ENCODE peak calls at places on chromosomes 2 and 18, in six cellular contexts. K is ureter, C is T-helper 17 cell, N is EH, Q is neural progenitor cell, I is fibroblast of the aortic adventitia. V is an unnamed sample.

GRCh38 chr18:58400337-58400885 is 228.5 kb downstream of the ALPK2 start:
- DNase-seq in N (peak; percentile 54), K (no peak), Q (no peak), I (no peak), C (no peak), V (no peak)

GRCh38 chr2:46200861-46201605 is 96.2 kb upstream of the EPAS1 start:
- DNase-seq in N (no peak), C (no peak), Q (no peak), K (no peak), I (no peak), V (no peak)

GRCh38 chr2:70974592-70974991 is 3.8 kb upstream of the ANKRD53 start:
- DNase-seq in Q (no peak), K (no peak), I (no peak), C (no peak), N (no peak), V (no peak)

GRCh38 chr2:20509766-20510490 is 63.1 kb downstream of the RHOB start:
- DNase-seq in Q (peak; percentile 87), K (peak; percentile 56), I (peak; percentile 44), C (no peak), N (peak; percentile 36), V (no peak)

GRCh38 chr2:118903489-118904215 is 38.3 kb upstream of the MARCO start:
- DNase-seq in Q (no peak), K (no peak), I (no peak), N (no peak), C (no peak), V (no peak)

GRCh38 chr2:105575626-105576025 is 169.1 kb upstream of the NCK2 start:
- DNase-seq in K (no peak), C (no peak), N (no peak), Q (no peak), I (peak; percentile 11), V (no peak)

GRCh38 chr2:134667081-134667480 is 51.7 kb downstream of the TMEM163 start:
- DNase-seq in K (no peak), C (no peak), Q (no peak), N (no peak), I (no peak), V (no peak)

GRCh38 chr2:9336209-9336533 is 87.2 kb downstream of the ITGB1BP1 start:
- DNase-seq in N (peak; percentile 52), Q (no peak), K (no peak), I (no peak), C (no peak), V (peak; percentile 24)

GRCh38 chr2:177187631-177188312 is 24.8 kb upstream of the HNRNPA3 start:
- DNase-seq in C (no peak), I (peak; percentile 72), Q (no peak), N (peak; percentile 69), K (no peak), V (no peak)

GRCh38 chr2:204643326-204643725 is 98.1 kb downstream of the PARD3B start:
- DNase-seq in K (no peak), Q (no peak), I (peak; percentile 7), N (peak; percentile 26), C (no peak), V (no peak)

GRCh38 chr2:45607701-45608100 is 3.4 kb downstream of the SRBD1 start:
- DNase-seq in N (peak; percentile 43), Q (peak; percentile 67), I (peak; percentile 33), K (no peak), C (no peak), V (peak; percentile 31)

GRCh38 chr2:36663851-36664715 is 32.4 kb upstream of the VIT start:
- DNase-seq in K (no peak), C (no peak), I (peak; percentile 86), Q (peak; percentile 67), N (peak; percentile 84), V (peak; percentile 88)

GRCh38 chr18:48539406-48540328 is 836 bp downstream of the CTIF start:
- DNase-seq in K (peak; percentile 48), Q (peak; percentile 83), N (peak; percentile 66), C (peak; percentile 17), I (peak; percentile 62), V (peak; percentile 67)

GRCh38 chr2:65377556-65378307 is 54.7 kb downstream of the SPRED2 start:
- DNase-seq in K (no peak), Q (no peak), I (peak; percentile 69), N (peak; percentile 96), C (no peak), V (no peak)

GRCh38 chr2:41936751-41937463 is 110.9 kb upstream of the PKDCC start:
- DNase-seq in K (no peak), C (no peak), N (no peak), Q (peak; percentile 30), I (no peak), V (no peak)

GRCh38 chr2:128584296-128584900 is 265.7 kb upstream of the HS6ST1 start:
- DNase-seq in C (no peak), I (peak; percentile 87), Q (no peak), K (no peak), N (peak; percentile 90), V (peak; percentile 82)

GRCh38 chr2:24507511-24507910 is 16.5 kb downstream of the NCOA1 start:
- DNase-seq in C (no peak), N (no peak), K (no peak), Q (no peak), I (no peak), V (peak; percentile 61)

GRCh38 chr2:121095257-121096080 is 189.5 kb downstream of the TFCP2L1 start:
- DNase-seq in C (no peak), K (peak; percentile 72), N (peak; percentile 64), Q (peak; percentile 84), I (peak; percentile 54), V (peak; percentile 75)

V was measured in lung microvascular endothelial cell.